ENCODE peak calls at places on chromosome 12, in nine cellular contexts. Y, J, Z, I, G, W, B, Q and D are unnamed samples.

GRCh38 chr12:58809064-58809607 is 111.2 kb downstream of the LRIG3 start:
- DNase-seq in Q (no peak), J (no peak), W (no peak), B (no peak), Y (peak), I (peak), G (no peak), Z (no peak), D (no peak)

GRCh38 chr12:6266431-6267006 is 44.0 kb upstream of the PLEKHG6 start:
- DNase-seq in I (no peak), Y (no peak), B (no peak), W (no peak), Q (no peak), Z (no peak), G (no peak), J (no peak), D (no peak)

GRCh38 chr12:81644503-81644902 is 114.6 kb downstream of the PPFIA2 start:
- DNase-seq in Q (peak), G (no peak), J (no peak), Z (no peak), I (peak), Y (peak), W (no peak), B (no peak), D (no peak)

GRCh38 chr12:12294215-12295005 is 27.6 kb upstream of the LRP6 start:
- DNase-seq in G (peak), B (peak), Q (no peak), I (no peak), J (no peak), Z (no peak), Y (peak), W (no peak), D (no peak)

GRCh38 chr12:15597125-15597830 is 191.9 kb downstream of the EPS8 start:
- DNase-seq in W (no peak), I (no peak), G (no peak), Q (no peak), Z (no peak), Y (no peak), J (no peak), B (no peak), D (no peak)

GRCh38 chr12:57888407-57889157 is 42.1 kb upstream of the CTDSP2 start:
- DNase-seq in Z (peak), Q (no peak), Y (peak), I (peak), J (peak), G (peak), W (peak), B (peak), D (no peak)

GRCh38 chr12:50258167-50258551 is 25.2 kb downstream of the LIMA1 start:
- DNase-seq in Q (no peak), Z (no peak), J (peak), I (no peak), G (no peak), Y (no peak), W (peak), B (no peak), D (no peak)

GRCh38 chr12:108525681-108526080 is 10.6 kb downstream of the FICD start:
- DNase-seq in Z (no peak), Y (no peak), B (no peak), G (no peak), I (peak), W (no peak), J (no peak), Q (peak), D (no peak)

GRCh38 chr12:114396153-114396868 is 9.6 kb downstream of the TBX5 start:
- DNase-seq in I (peak), G (no peak), W (no peak), Z (no peak), B (no peak), Q (no peak), Y (no peak), J (no peak), D (no peak)

GRCh38 chr12:111443586-111443985 is 37.9 kb downstream of the SH2B3 start:
- DNase-seq in B (no peak), G (no peak), Y (peak), Q (no peak), Z (no peak), J (no peak), I (peak), W (no peak), D (no peak)

GRCh38 chr12:89742337-89743022 is 33.8 kb upstream of the ATP2B1 start:
- DNase-seq in Y (no peak), J (no peak), Z (no peak), Q (no peak), I (no peak), B (no peak), G (no peak), W (no peak), D (no peak)

GRCh38 chr12:119578112-119578511 is 15.5 kb upstream of the TMEM233 start:
- DNase-seq in Z (no peak), G (no peak), B (no peak), W (no peak), J (no peak), Q (no peak), I (no peak), Y (no peak), D (no peak)

GRCh38 chr12:27272375-27273028 is 28.4 kb downstream of the STK38L start:
- DNase-seq in I (no peak), Z (no peak), Q (no peak), B (no peak), W (no peak), Y (no peak), J (no peak), G (no peak), D (no peak)

GRCh38 chr12:57239587-57240068 is 10.1 kb downstream of the SHMT2 start:
- DNase-seq in Q (no peak), Z (no peak), Y (no peak), B (no peak), J (no peak), G (peak), I (no peak), W (no peak), D (no peak)

GRCh38 chr12:120132863-120133385 is 16.4 kb upstream of the RAB35 start:
- DNase-seq in J (no peak), W (no peak), Z (no peak), G (no peak), Y (no peak), Q (no peak), I (no peak), B (no peak), D (peak)

GRCh38 chr12:3042394-3042793 is 34.8 kb upstream of the TSPAN9 start:
- DNase-seq in Y (no peak), Z (peak), Q (no peak), W (no peak), B (peak), J (peak), I (no peak), G (peak), D (peak)

GRCh38 chr12:107129315-107129930 is 36.1 kb upstream of the CRY1 start:
- DNase-seq in Y (no peak), J (no peak), G (no peak), I (no peak), B (no peak), Q (no peak), W (no peak), Z (no peak), D (no peak)

GRCh38 chr12:54683388-54683787 is 35.2 kb upstream of the DCD start:
- DNase-seq in I (no peak), W (no peak), Q (no peak), B (no peak), G (peak), J (no peak), Z (no peak), Y (no peak), D (no peak)

GRCh38 chr12:124479680-124480468 is 87.5 kb downstream of the NCOR2 start:
- DNase-seq in Z (no peak), W (no peak), I (no peak), G (no peak), J (no peak), Q (no peak), B (no peak), Y (no peak), D (no peak)

GRCh38 chr12:18141583-18141982 is 51.6 kb upstream of the RERGL start:
- DNase-seq in Z (no peak), W (no peak), Q (peak), I (no peak), G (no peak), Y (no peak), J (no peak), B (no peak), D (no peak)

GRCh38 chr12:64431791-64432190 is 20.1 kb upstream of the TBK1 start:
- DNase-seq in G (no peak), W (no peak), Y (no peak), Z (no peak), Q (no peak), I (peak), B (no peak), J (no peak), D (no peak)

GRCh38 chr12:89253483-89253882 is 98.8 kb downstream of the DUSP6 start:
- DNase-seq in B (no peak), Y (no peak), Q (no peak), W (no peak), J (no peak), Z (no peak), I (no peak), G (no peak), D (no peak)

GRCh38 chr12:32134144-32134888 is 27.7 kb downstream of the BICD1 start:
- DNase-seq in J (no peak), Y (peak), Q (no peak), Z (no peak), G (no peak), I (peak), W (no peak), B (no peak), D (no peak)

GRCh38 chr12:20491290-20491689 is 123.0 kb downstream of the PDE3A start:
- DNase-seq in J (no peak), Z (no peak), W (no peak), B (no peak), Q (no peak), G (no peak), I (no peak), Y (no peak), D (no peak)

GRCh38 chr12:24854908-24855307 is 94.0 kb downstream of the BCAT1 start:
- DNase-seq in Z (no peak), G (no peak), I (peak), Q (no peak), B (no peak), W (no peak), Y (peak), J (no peak), D (no peak)

GRCh38 chr12:57455374-57456144 is 452 bp downstream of the INHBE start:
- DNase-seq in Y (no peak), G (no peak), Q (no peak), J (no peak), W (no peak), B (no peak), I (no peak), Z (no peak), D (no peak)

GRCh38 chr12:109715310-109716091 is 1.9 kb downstream of the FAM222A start:
- DNase-seq in G (no peak), I (no peak), Z (no peak), W (no peak), Y (no peak), B (peak), Q (no peak), J (peak), D (peak)

GRCh38 chr12:58882796-58883195 is 37.5 kb downstream of the LRIG3 start:
- DNase-seq in W (no peak), Q (no peak), B (no peak), G (peak), Z (no peak), J (no peak), Y (no peak), I (no peak), D (no peak)

GRCh38 chr12:6965714-6966113 is 4.8 kb downstream of the PHB2 start:
- DNase-seq in G (no peak), B (no peak), I (no peak), J (no peak), Z (no peak), Q (no peak), W (no peak), Y (no peak), D (no peak)

GRCh38 chr12:122368361-122369073 is 54.0 kb downstream of the CLIP1 start:
- DNase-seq in Y (peak), Q (no peak), G (no peak), W (no peak), Z (no peak), I (peak), B (no peak), J (no peak), D (no peak)

GRCh38 chr12:129201029-129201428 is 347.8 kb downstream of the GLT1D1 start:
- DNase-seq in Y (no peak), Z (no peak), I (no peak), Q (no peak), G (no peak), J (no peak), B (no peak), W (no peak), D (no peak)

GRCh38 chr12:129193263-129193871 is 340.1 kb downstream of the GLT1D1 start:
- DNase-seq in G (peak), B (peak), I (no peak), Z (no peak), Q (no peak), J (no peak), Y (no peak), W (no peak), D (no peak)

GRCh38 chr12:129195081-129195480 is 341.8 kb downstream of the GLT1D1 start:
- DNase-seq in J (no peak), Z (no peak), B (no peak), Q (no peak), Y (no peak), G (peak), W (no peak), I (no peak), D (no peak)

GRCh38 chr12:129200576-129200975 is 347.3 kb downstream of the GLT1D1 start:
- DNase-seq in Q (no peak), G (no peak), Y (no peak), J (no peak), W (no peak), I (no peak), B (no peak), Z (no peak), D (no peak)

GRCh38 chr12:129196927-129197326 is 343.6 kb downstream of the GLT1D1 start:
- DNase-seq in J (no peak), I (no peak), Z (no peak), G (no peak), Y (no peak), W (no peak), Q (no peak), B (no peak), D (no peak)
- TF ChIP-seq CTCF in J (no peak), I (no peak), Z (no peak), G (no peak), Y (no peak), W (no peak), Q (no peak), B (no peak), D (no peak)

GRCh38 chr12:105107497-105108371 is at the start of gene WASHC4:
- DNase-seq in J (peak), G (peak), Z (peak), I (peak), Q (no peak), W (peak), Y (peak), B (peak), D (peak)
- TF ChIP-seq CTCF in J (peak), G (no peak), Z (no peak), I (no peak), Q (no peak), W (no peak), Y (no peak), B (no peak), D (no peak)

DNA sequence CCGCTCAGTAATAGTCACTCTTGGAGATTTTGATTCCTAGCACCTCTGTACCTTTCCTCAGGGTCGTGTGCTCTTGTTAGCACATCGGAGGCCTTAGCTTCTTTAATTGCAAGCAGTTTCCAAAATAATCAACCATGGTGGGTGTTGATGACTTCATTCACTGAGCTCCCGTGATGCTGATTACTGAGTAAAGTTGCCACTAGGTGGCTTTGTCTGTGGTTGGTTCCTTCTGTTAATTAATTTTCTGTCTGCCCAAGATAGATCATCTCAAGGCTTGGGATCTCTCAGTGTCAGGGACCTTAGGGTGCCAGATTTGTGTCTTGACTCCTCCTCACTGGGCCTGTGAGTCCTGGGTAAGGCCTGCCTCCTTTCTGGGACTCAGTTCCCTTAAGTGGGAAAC is 54.3 kb downstream of the PTPN11 start:
- DNase-seq in W (no peak), J (no peak), Q (no peak), G (no peak), Y (peak), I (no peak), B (no peak), Z (no peak), D (no peak)
- TF ChIP-seq CTCF in W (no peak), J (no peak), Q (peak), G (peak), Y (peak), I (no peak), B (no peak), Z (no peak), D (no peak)

GRCh38 chr12:116220756-116221155 is 56.7 kb downstream of the MED13L start:
- DNase-seq in W (no peak), Z (no peak), I (no peak), Y (no peak), G (no peak), Q (no peak), J (no peak), B (no peak), D (no peak)
- TF ChIP-seq CTCF in W (no peak), Z (no peak), I (no peak), Y (no peak), G (no peak), Q (peak), J (no peak), B (no peak), D (no peak)

GRCh38 chr12:53441040-53441833 is at the start of gene PRR13:
- DNase-seq in Z (peak), B (peak), I (peak), W (peak), J (peak), Y (peak), Q (peak), G (peak), D (peak)
- TF ChIP-seq CTCF in Z (no peak), B (no peak), I (no peak), W (no peak), J (no peak), Y (no peak), Q (no peak), G (no peak), D (no peak)

GRCh38 chr12:1517007-1517406 is 77.4 kb downstream of the FBXL14 start:
- DNase-seq in Q (no peak), G (peak), W (no peak), I (peak), J (no peak), Y (peak), B (peak), Z (no peak), D (no peak)
- TF ChIP-seq CTCF in Q (peak), G (peak), W (no peak), I (peak), J (peak), Y (peak), B (peak), Z (peak), D (no peak)

GRCh38 chr12:70365648-70366518 is at the start of gene KCNMB4:
- DNase-seq in G (peak), Q (no peak), B (peak), I (peak), Y (peak), Z (peak), J (peak), W (peak), D (peak)

GRCh38 chr12:70365398-70365647 is 767 bp upstream of the KCNMB4 start:
- DNase-seq in Q (no peak), Y (no peak), J (no peak), B (peak), W (no peak), I (no peak), Z (no peak), G (peak), D (no peak)

GRCh38 chr12:70367268-70368141 is 1.4 kb downstream of the KCNMB4 start:
- DNase-seq in I (peak), G (no peak), B (no peak), Y (peak), Z (no peak), Q (no peak), J (no peak), W (no peak), D (no peak)

GRCh38 chr12:70364695-70365397 is 1.2 kb upstream of the KCNMB4 start:
- DNase-seq in J (no peak), Q (no peak), I (no peak), Z (no peak), G (no peak), Y (no peak), B (peak), W (no peak), D (no peak)

DNA sequence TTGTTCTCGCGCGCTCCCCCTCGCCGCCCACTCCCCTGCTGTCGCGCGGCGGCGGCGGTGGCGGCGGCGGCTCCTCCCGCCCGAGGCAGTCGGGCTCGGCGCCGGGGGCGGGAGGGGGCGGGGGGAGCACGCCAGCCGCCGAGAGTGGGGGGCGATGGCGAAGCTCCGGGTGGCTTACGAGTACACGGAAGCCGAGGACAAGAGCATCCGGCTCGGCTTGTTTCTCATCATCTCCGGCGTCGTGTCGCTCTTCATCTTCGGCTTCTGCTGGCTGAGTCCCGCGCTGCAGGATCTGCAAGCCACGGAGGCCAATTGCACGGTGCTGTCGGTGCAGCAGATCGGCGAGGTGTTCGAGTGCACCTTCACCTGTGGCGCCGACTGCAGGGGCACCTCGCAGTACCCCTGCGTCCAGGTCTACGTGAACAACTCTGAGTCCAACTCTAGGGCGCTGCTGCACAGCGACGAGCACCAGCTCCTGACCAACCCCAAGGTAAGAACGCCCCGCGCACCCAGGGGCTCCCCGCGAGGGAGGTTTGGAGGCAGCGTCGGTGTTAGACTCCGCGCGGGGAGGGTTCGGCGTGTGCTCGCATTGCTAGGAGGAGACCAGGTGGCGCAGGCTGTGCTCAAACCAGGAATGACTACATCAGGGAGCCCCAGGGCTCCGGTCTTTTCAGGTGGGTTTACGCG is 634 bp downstream of the KCNMB4 start:
- DNase-seq in B (peak), W (peak), Y (peak), Z (peak), J (peak), I (peak), Q (no peak), G (peak), D (peak)
- TF ChIP-seq CTCF in B (no peak), W (no peak), Y (no peak), Z (no peak), J (no peak), I (no peak), Q (no peak), G (no peak), D (no peak)